ENCODE peak calls at places on chromosomes 7 and 10, in nine cellular contexts. U, L, J, K, E, H, B, I and C are unnamed samples.

GRCh38 chr10:16853201-16853600 is 36.0 kb upstream of the RSU1 start:
- DNase-seq in I (no peak), H (no peak), L (peak), E (no peak), K (no peak), B (no peak), U (no peak), J (no peak), C (no peak)

GRCh38 chr7:112135815-112136706 is 70.1 kb downstream of the DOCK4 start:
- DNase-seq in E (no peak), J (no peak), B (no peak), U (no peak), K (no peak), H (no peak), I (no peak), L (no peak), C (no peak)

GRCh38 chr7:48089415-48089975 is 430 bp downstream of the UPP1 start:
- DNase-seq in L (no peak), B (peak), H (peak), K (no peak), E (no peak), U (peak), I (peak), J (peak), C (peak)

GRCh38 chr10:79296431-79296830 is 50.8 kb upstream of the PPIF start:
- DNase-seq in U (no peak), K (no peak), B (no peak), E (no peak), I (no peak), J (no peak), L (no peak), H (no peak), C (no peak)

GRCh38 chr7:117349545-117349944 is 26.7 kb upstream of the WNT2 start:
- DNase-seq in L (no peak), E (no peak), B (no peak), U (no peak), K (no peak), I (no peak), H (no peak), J (no peak), C (no peak)

GRCh38 chr10:47141349-47141748 is 158.6 kb upstream of the GDF10 start:
- DNase-seq in K (no peak), L (no peak), B (no peak), J (no peak), E (no peak), I (no peak), H (no peak), U (no peak), C (no peak)

GRCh38 chr7:125661-126060 is 66.7 kb upstream of the FAM20C start:
- DNase-seq in J (no peak), H (no peak), I (no peak), L (no peak), B (no peak), U (no peak), E (no peak), K (no peak), C (no peak)

GRCh38 chr10:110960333-110960712 is 40.9 kb downstream of the SHOC2 start:
- DNase-seq in L (no peak), K (no peak), I (no peak), E (no peak), U (no peak), J (no peak), B (no peak), H (no peak), C (no peak)

GRCh38 chr7:134368851-134369533 is 52.3 kb upstream of the SLC35B4 start:
- DNase-seq in J (no peak), L (peak), B (no peak), U (no peak), H (peak), E (no peak), K (no peak), I (no peak), C (no peak)

GRCh38 chr10:929965-930364 is 1.5 kb downstream of the LARP4B start:
- DNase-seq in I (no peak), J (no peak), L (no peak), H (no peak), U (no peak), B (no peak), K (no peak), E (no peak), C (no peak)

GRCh38 chr7:137930616-137931015 is 71.3 kb downstream of the CREB3L2 start:
- DNase-seq in H (no peak), E (no peak), I (no peak), L (peak), U (no peak), B (no peak), J (no peak), K (no peak), C (no peak)

GRCh38 chr10:93915603-93916002 is 21.8 kb downstream of the SLC35G1 start:
- DNase-seq in E (no peak), I (no peak), U (no peak), K (no peak), H (no peak), J (no peak), L (no peak), B (no peak), C (no peak)

GRCh38 chr7:157389951-157390730 is 53.3 kb downstream of the DNAJB6 start:
- DNase-seq in B (no peak), K (no peak), L (no peak), U (no peak), I (no peak), J (peak), H (peak), E (no peak), C (peak)

GRCh38 chr7:45924283-45924682 is 3.2 kb upstream of the IGFBP3 start:
- DNase-seq in H (no peak), E (no peak), B (no peak), I (no peak), K (no peak), L (peak), J (no peak), U (no peak), C (no peak)

GRCh38 chr10:76667307-76668012 is 970.1 kb downstream of the KCNMA1 start:
- DNase-seq in K (no peak), J (no peak), H (no peak), L (no peak), E (no peak), B (no peak), I (no peak), U (no peak), C (no peak)

GRCh38 chr10:103645141-103646054 is 151.9 kb downstream of the NEURL1 start:
- DNase-seq in L (peak), J (peak), K (no peak), B (no peak), H (no peak), U (peak), E (peak), I (peak), C (peak)

GRCh38 chr10:44723654-44724053 is 187.5 kb upstream of the TMEM72 start:
- DNase-seq in I (peak), K (no peak), B (no peak), L (peak), U (no peak), E (no peak), H (no peak), J (peak), C (no peak)

GRCh38 chr10:71346731-71347130 is 27.7 kb downstream of the SLC29A3 start:
- DNase-seq in L (no peak), J (no peak), I (no peak), H (no peak), B (no peak), U (no peak), E (no peak), K (no peak), C (no peak)

GRCh38 chr7:30986331-30986730 is 22.6 kb downstream of the GHRHR start:
- DNase-seq in I (no peak), H (no peak), U (no peak), E (no peak), K (no peak), J (no peak), L (no peak), B (no peak), C (no peak)

GRCh38 chr10:63539377-63539776 is 18.2 kb downstream of the REEP3 start:
- DNase-seq in K (no peak), J (no peak), U (no peak), B (no peak), L (no peak), H (no peak), E (no peak), I (no peak), C (no peak)

GRCh38 chr7:45699726-45700390 is 125.7 kb downstream of the ADCY1 start:
- DNase-seq in L (no peak), I (no peak), B (peak), K (no peak), U (no peak), J (peak), H (peak), E (no peak), C (no peak)

GRCh38 chr10:17504547-17505245 is 50.3 kb upstream of the ST8SIA6 start:
- DNase-seq in H (no peak), B (no peak), I (no peak), J (no peak), E (no peak), K (no peak), U (no peak), L (peak), C (no peak)

GRCh38 chr7:31043035-31043434 is 9.1 kb upstream of the ADCYAP1R1 start:
- DNase-seq in L (no peak), H (no peak), K (no peak), I (no peak), B (no peak), E (no peak), J (no peak), U (no peak), C (no peak)

GRCh38 chr7:12444785-12445184 is 41.1 kb upstream of the VWDE start:
- DNase-seq in B (no peak), I (no peak), E (no peak), K (no peak), J (no peak), L (no peak), U (no peak), H (no peak), C (no peak)

GRCh38 chr7:82715344-82715743 is 271.8 kb upstream of the CACNA2D1 start:
- DNase-seq in L (no peak), I (no peak), H (no peak), U (no peak), E (no peak), B (no peak), K (no peak), J (no peak), C (no peak)

GRCh38 chr7:121301441-121302213 is 27.2 kb upstream of the WNT16 start:
- DNase-seq in E (no peak), J (no peak), U (no peak), K (no peak), B (no peak), H (no peak), I (no peak), L (peak), C (no peak)

GRCh38 chr7:155529845-155530244 is 16.5 kb downstream of the CNPY1 start:
- DNase-seq in E (no peak), H (peak), L (no peak), I (peak), K (no peak), J (no peak), U (no peak), B (no peak), C (no peak)

GRCh38 chr10:58781873-58782488 is 269.3 kb downstream of the BICC1 start:
- DNase-seq in L (peak), U (no peak), I (no peak), B (no peak), E (no peak), K (no peak), H (no peak), J (no peak), C (no peak)

GRCh38 chr10:22334414-22335203 is 10.7 kb upstream of the SPAG6 start:
- DNase-seq in K (no peak), L (no peak), B (no peak), I (no peak), E (no peak), J (peak), U (peak), H (no peak), C (no peak)

GRCh38 chr10:22338260-22338894 is 6.9 kb upstream of the SPAG6 start:
- DNase-seq in B (no peak), I (no peak), U (no peak), J (no peak), K (no peak), L (no peak), H (no peak), E (no peak), C (no peak)

GRCh38 chr10:22333667-22334282 is 11.5 kb upstream of the SPAG6 start:
- DNase-seq in H (no peak), U (peak), E (no peak), L (no peak), J (no peak), K (no peak), I (no peak), B (no peak), C (no peak)

GRCh38 chr10:22333167-22333566 is 12.1 kb upstream of the SPAG6 start:
- DNase-seq in L (no peak), B (no peak), I (no peak), K (no peak), H (no peak), J (no peak), E (no peak), U (no peak), C (no peak)

GRCh38 chr10:22335204-22335956 is 9.9 kb upstream of the SPAG6 start:
- DNase-seq in I (peak), J (peak), H (peak), K (no peak), U (peak), B (no peak), E (no peak), L (peak), C (peak)
- TF ChIP-seq CTCF in I (no peak), J (no peak), H (no peak), K (no peak), U (no peak), B (peak), E (peak), L (no peak), C (no peak)

DNA sequence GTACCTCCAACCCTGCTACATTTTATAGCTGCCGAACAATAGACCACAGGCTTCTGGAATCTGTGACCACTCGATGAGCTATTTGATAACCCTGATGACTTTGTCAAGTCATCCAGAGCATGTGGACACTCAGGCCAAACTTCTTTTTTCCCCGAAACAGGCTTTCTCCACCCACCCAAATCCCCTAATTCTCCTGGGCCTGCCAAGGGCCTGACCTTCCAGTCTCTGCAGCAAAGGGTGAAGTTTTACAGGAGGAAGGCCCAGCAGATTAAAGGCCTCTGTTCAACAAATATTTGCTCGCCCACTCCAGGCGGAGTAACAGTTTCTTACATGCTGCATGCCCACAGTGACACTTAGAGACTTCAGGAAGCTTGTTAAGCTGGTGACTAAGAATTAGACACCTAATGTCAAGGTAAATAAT is 2.0 kb downstream of the JCAD start:
- DNase-seq in H (no peak), I (no peak), E (no peak), B (no peak), U (no peak), K (no peak), J (no peak), L (peak), C (peak)
- H3K4me3 ChIP-seq in H (no peak), I (peak), E (no peak), B (peak), U (peak), K (no peak), J (peak), L (peak), C (no peak)

DNA sequence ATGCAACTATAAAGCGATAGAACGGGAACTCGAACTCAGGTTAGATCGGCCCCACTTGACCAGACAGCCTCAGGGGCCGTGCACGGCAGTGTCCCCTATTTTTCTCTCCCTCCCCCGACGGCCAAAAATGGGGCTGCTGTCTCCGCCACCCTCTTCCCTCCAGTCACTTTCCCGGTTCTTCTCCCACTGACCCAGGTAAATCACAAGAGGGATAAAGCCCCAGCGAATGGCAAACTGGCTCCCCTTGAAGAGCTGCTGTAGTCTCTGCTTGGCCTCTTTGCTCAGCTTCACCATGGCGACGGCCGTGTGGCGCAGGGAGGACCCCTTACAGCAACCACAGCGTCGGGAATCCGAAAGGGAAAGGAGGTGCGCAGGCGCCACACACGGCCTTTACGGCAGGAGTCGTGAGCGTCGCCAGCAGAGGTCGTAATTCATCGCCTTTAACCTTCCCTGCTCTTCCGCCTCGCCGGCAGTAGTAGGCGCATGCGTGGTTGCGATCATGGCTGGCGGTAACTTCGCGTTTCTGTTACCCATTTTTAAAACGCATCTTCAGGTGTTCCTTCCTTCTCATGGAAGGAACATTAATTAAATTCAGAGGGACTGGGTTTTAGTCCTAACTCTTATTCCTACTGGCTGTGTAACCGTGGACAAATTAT is at the start of gene TOMM7:
- DNase-seq in E (peak), L (peak), B (peak), H (peak), J (peak), U (peak), I (peak), K (peak), C (peak)
- TF ChIP-seq POLR2A in E (peak), L (peak), B (peak), H (peak), J (no peak), U (peak), I (peak), K (peak), C (peak)

DNA sequence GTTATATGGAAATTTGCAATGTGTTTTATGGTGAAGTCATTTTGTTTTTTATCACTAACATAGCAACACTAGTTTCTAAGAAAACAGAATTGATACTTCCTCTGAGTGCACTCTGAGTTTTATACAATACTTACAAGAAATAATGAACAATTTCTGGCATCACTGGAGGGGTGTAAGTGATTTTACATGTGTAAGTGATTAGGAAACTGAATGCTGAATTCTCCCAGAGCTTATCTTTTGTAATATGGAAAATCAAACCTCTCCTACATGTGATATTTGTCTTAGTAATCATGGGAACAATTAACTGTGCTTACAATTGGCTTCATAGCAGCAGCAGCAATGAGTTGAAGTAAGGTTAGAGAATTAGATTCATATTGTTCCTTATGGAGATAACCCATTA is 37.5 kb downstream of the SEMA3C start:
- DNase-seq in U (no peak), E (no peak), B (no peak), J (no peak), H (no peak), I (no peak), L (no peak), K (no peak), C (no peak)
- TF ChIP-seq CTCF in U (no peak), E (no peak), B (no peak), J (no peak), H (no peak), I (no peak), L (no peak), K (no peak), C (no peak)

GRCh38 chr10:124019886-124020797 is 73.3 kb downstream of the CHST15 start:
- DNase-seq in U (no peak), H (no peak), I (no peak), L (no peak), E (no peak), K (no peak), B (no peak), J (no peak), C (no peak)
- H3K4me3 ChIP-seq in U (no peak), H (no peak), I (no peak), L (no peak), E (no peak), K (no peak), B (no peak), J (no peak), C (no peak)

GRCh38 chr10:72692897-72693598 is 1.1 kb downstream of the MCU start:
- DNase-seq in K (no peak), L (peak), E (no peak), J (peak), B (no peak), U (no peak), H (no peak), I (no peak), C (no peak)
- TF ChIP-seq POLR2A in K (no peak), L (no peak), E (no peak), J (no peak), B (no peak), U (no peak), H (no peak), I (no peak), C (no peak)

GRCh38 chr7:151060416-151061234 is 1.2 kb downstream of the SLC4A2 start:
- DNase-seq in L (no peak), I (peak), B (no peak), U (peak), H (peak), J (peak), E (no peak), K (no peak), C (peak)
- TF ChIP-seq CTCF in L (peak), I (no peak), B (no peak), U (no peak), H (no peak), J (no peak), E (no peak), K (peak), C (no peak)

GRCh38 chr10:69573056-69573806 is at the start of gene NEUROG3:
- DNase-seq in H (no peak), E (no peak), U (no peak), I (no peak), K (no peak), L (no peak), J (no peak), B (no peak), C (no peak)
- H3K4me3 ChIP-seq in H (peak), E (no peak), U (no peak), I (peak), K (peak), L (no peak), J (no peak), B (peak), C (peak)